ENCODE peak calls at places on chromosomes 12 and 14, in six cellular contexts. Y is stimulated activated CD8-positive, alpha-beta memory T cell treated with anti-CD3 and anti-CD28 coated beads, Interleukin-2, amount 100 ng/mL, for 1 hour; I is mesothelial cell of epicardium; W is Caco-2; K is mammary epithelial cell; E is NCI-H1092. S is an unnamed sample.

GRCh38 chr12:94174576-94174975 is 26.2 kb downstream of the PLXNC1 start:
- DNase-seq in Y (no peak), I (no peak), W (no peak), K (no peak), E (no peak), S (no peak)

GRCh38 chr14:28635387-28635786 is 131.2 kb upstream of the FOXG1 start:
- DNase-seq in Y (no peak), I (no peak), W (peak; percentile 16), K (peak; percentile 27), E (peak; percentile 27), S (no peak)

GRCh38 chr12:119802472-119802871 is 74.6 kb downstream of the CIT start:
- DNase-seq in Y (no peak), I (no peak), W (no peak), K (no peak), E (no peak), S (peak; percentile 85)

GRCh38 chr14:56794557-56795283 is 15.6 kb downstream of the OTX2 start:
- DNase-seq in Y (no peak), I (no peak), W (no peak), K (no peak), E (no peak), S (no peak)

GRCh38 chr12:107684990-107685359 is 624 bp upstream of the PWP1 start:
- DNase-seq in Y (no peak), I (no peak), W (peak; percentile 58), K (peak; percentile 11), E (no peak), S (no peak)

GRCh38 chr12:100799770-100800169 is 5.2 kb downstream of the ANO4 start:
- DNase-seq in Y (no peak), I (no peak), W (no peak), K (peak; percentile 55), E (no peak), S (no peak)

GRCh38 chr14:52917732-52918131 is 33.1 kb downstream of the FERMT2 start:
- DNase-seq in Y (no peak), I (no peak), W (no peak), K (no peak), E (no peak), S (no peak)

GRCh38 chr12:74941678-74942077 is 268.0 kb downstream of the KCNC2 start:
- DNase-seq in Y (no peak), I (no peak), W (no peak), K (no peak), E (no peak), S (no peak)

GRCh38 chr12:84874125-84874824 is 38.3 kb downstream of the SLC6A15 start:
- DNase-seq in Y (no peak), I (no peak), W (peak; percentile 36), K (peak; percentile 42), E (peak; percentile 3), S (no peak)

GRCh38 chr12:14654416-14654815 is 42.0 kb downstream of the GUCY2C start:
- DNase-seq in Y (no peak), I (no peak), W (no peak), K (no peak), E (no peak), S (no peak)

GRCh38 chr12:54001283-54002187 is 1.6 kb downstream of the HOXC9 start:
- DNase-seq in Y (no peak), I (no peak), W (no peak), K (no peak), E (no peak), S (no peak)

GRCh38 chr12:22709292-22709691 is 84.3 kb downstream of the ETNK1 start:
- DNase-seq in Y (no peak), I (no peak), W (peak; percentile 32), K (peak; percentile 24), E (peak; percentile 1), S (no peak)

GRCh38 chr12:23847857-23848256 is 101.6 kb downstream of the SOX5 start:
- DNase-seq in Y (no peak), I (no peak), W (no peak), K (no peak), E (no peak), S (no peak)

GRCh38 chr14:19799880-19800279 is 3.7 kb upstream of the OR4N2 start:
- DNase-seq in Y (no peak), I (no peak), W (no peak), K (no peak), E (peak; percentile 35), S (no peak)

GRCh38 chr14:100584056-100585031 is 2.9 kb downstream of the BEGAIN start:
- DNase-seq in Y (no peak), I (no peak), W (no peak), K (no peak), E (no peak), S (peak; percentile 62)

GRCh38 chr12:116384629-116385485 is 107.4 kb upstream of the MED13L start:
- DNase-seq in Y (no peak), I (no peak), W (peak; percentile 59), K (peak; percentile 44), E (no peak), S (peak; percentile 72)

GRCh38 chr14:95300697-95301526 is 18.8 kb downstream of the CLMN start:
- DNase-seq in Y (no peak), I (no peak), W (no peak), K (no peak), E (no peak), S (no peak)

GRCh38 chr12:93719710-93720109 is 42.5 kb downstream of the CRADD start:
- DNase-seq in Y (no peak), I (no peak), W (no peak), K (no peak), E (no peak), S (no peak)

GRCh38 chr12:131735863-131736806 is 25.2 kb downstream of the SFSWAP start:
- DNase-seq in Y (no peak), I (no peak), W (no peak), K (no peak), E (no peak), S (no peak)

GRCh38 chr14:75514673-75515630 is 7.3 kb upstream of the BATF start:
- DNase-seq in Y (no peak), I (no peak), W (no peak), K (peak; percentile 12), E (no peak), S (no peak)

GRCh38 chr14:106380740-106381139 is 854.4 kb downstream of the TMEM121 start:
- DNase-seq in Y (no peak), I (no peak), W (no peak), K (no peak), E (no peak), S (no peak)

GRCh38 chr14:29803045-29803444 is 124.6 kb downstream of the PRKD1 start:
- DNase-seq in Y (no peak), I (no peak), W (no peak), K (no peak), E (no peak), S (no peak)

GRCh38 chr12:59780605-59781135 is 184.8 kb downstream of the SLC16A7 start:
- DNase-seq in Y (no peak), I (no peak), W (peak; percentile 28), K (peak; percentile 33), E (no peak), S (no peak)

GRCh38 chr12:67391034-67391433 is 121.9 kb downstream of the CAND1 start:
- DNase-seq in Y (no peak), I (no peak), W (peak; percentile 25), K (no peak), E (no peak), S (no peak)

GRCh38 chr12:99605-100004 is 33.0 kb downstream of the IQSEC3 start:
- DNase-seq in Y (no peak), I (no peak), W (no peak), K (no peak), E (no peak), S (no peak)

GRCh38 chr14:99774526-99775307 is 18.5 kb upstream of the EML1 start:
- DNase-seq in Y (no peak), I (no peak), W (no peak), K (no peak), E (no peak), S (no peak)

S was measured in posterior vena cava.